ENCODE peak calls at places on chromosomes 5 and 9, in eight cellular contexts. One of them, this sample, is unnamed.

GRCh38 chr5:66596791-66597757 is 881 bp downstream of the MAST4 start:
- DNase-seq in heart right ventricle: peak; percentile 67
- DNase-seq in GM12864: no peak
- DNase-seq in lower leg skin: no peak
- DNase-seq in foreskin fibroblast: peak; percentile 54
- DNase-seq in hepatocyte: peak; percentile 44
- DNase-seq in IMR-90: no peak
- DNase-seq in fibroblast of the aortic adventitia: peak; percentile 9
- DNase-seq in this sample: peak; percentile 47

GRCh38 chr5:169875091-169875727 is 105.1 kb downstream of the INSYN2B start:
- DNase-seq in foreskin fibroblast: peak; percentile 86
- DNase-seq in fibroblast of the aortic adventitia: peak; percentile 63
- DNase-seq in GM12864: no peak
- DNase-seq in lower leg skin: peak; percentile 49
- DNase-seq in IMR-90: peak; percentile 23
- DNase-seq in heart right ventricle: no peak
- DNase-seq in hepatocyte: peak; percentile 9
- DNase-seq in this sample: peak; percentile 72

GRCh38 chr5:173453167-173453566 is 125.0 kb upstream of the STC2 start:
- DNase-seq in IMR-90: peak; percentile 61
- DNase-seq in fibroblast of the aortic adventitia: no peak
- DNase-seq in hepatocyte: no peak
- DNase-seq in lower leg skin: no peak
- DNase-seq in heart right ventricle: no peak
- DNase-seq in foreskin fibroblast: peak; percentile 30
- DNase-seq in GM12864: no peak
- DNase-seq in this sample: no peak

GRCh38 chr9:1018121-1018520 is 32.0 kb upstream of the DMRT2 start:
- DNase-seq in hepatocyte: no peak
- DNase-seq in heart right ventricle: no peak
- DNase-seq in IMR-90: no peak
- DNase-seq in lower leg skin: no peak
- DNase-seq in fibroblast of the aortic adventitia: peak; percentile 7
- DNase-seq in GM12864: no peak
- DNase-seq in foreskin fibroblast: peak; percentile 26
- DNase-seq in this sample: no peak

GRCh38 chr5:53783624-53784228 is 223.3 kb downstream of the NDUFS4 start:
- DNase-seq in lower leg skin: no peak
- DNase-seq in IMR-90: no peak
- DNase-seq in heart right ventricle: no peak
- DNase-seq in foreskin fibroblast: no peak
- DNase-seq in hepatocyte: no peak
- DNase-seq in fibroblast of the aortic adventitia: no peak
- DNase-seq in GM12864: no peak
- DNase-seq in this sample: no peak

GRCh38 chr5:100667021-100667671 is 132.0 kb downstream of the FAM174A start:
- DNase-seq in hepatocyte: no peak
- DNase-seq in heart right ventricle: no peak
- DNase-seq in foreskin fibroblast: peak; percentile 41
- DNase-seq in IMR-90: peak; percentile 43
- DNase-seq in GM12864: peak; percentile 19
- DNase-seq in fibroblast of the aortic adventitia: peak; percentile 66
- DNase-seq in lower leg skin: no peak
- DNase-seq in this sample: peak; percentile 67

GRCh38 chr9:136170291-136170901 is 34.5 kb downstream of the LHX3 start:
- DNase-seq in lower leg skin: no peak
- DNase-seq in foreskin fibroblast: peak; percentile 46
- DNase-seq in IMR-90: no peak
- DNase-seq in fibroblast of the aortic adventitia: peak; percentile 8
- DNase-seq in heart right ventricle: peak; percentile 34
- DNase-seq in GM12864: no peak
- DNase-seq in hepatocyte: peak; percentile 54
- DNase-seq in this sample: peak; percentile 12

GRCh38 chr5:1500411-1501091 is 23.2 kb downstream of the LPCAT1 start:
- DNase-seq in heart right ventricle: peak; percentile 85
- DNase-seq in GM12864: no peak
- DNase-seq in hepatocyte: no peak
- DNase-seq in fibroblast of the aortic adventitia: peak; percentile 82
- DNase-seq in lower leg skin: no peak
- DNase-seq in IMR-90: no peak
- DNase-seq in foreskin fibroblast: no peak
- DNase-seq in this sample: peak; percentile 30

GRCh38 chr5:137453476-137454080 is 45.5 kb downstream of the SPOCK1 start:
- DNase-seq in GM12864: no peak
- DNase-seq in fibroblast of the aortic adventitia: peak; percentile 77
- DNase-seq in hepatocyte: peak; percentile 78
- DNase-seq in IMR-90: peak; percentile 51
- DNase-seq in heart right ventricle: no peak
- DNase-seq in lower leg skin: no peak
- DNase-seq in foreskin fibroblast: peak; percentile 78
- DNase-seq in this sample: peak; percentile 44

GRCh38 chr5:151298063-151298462 is 5.5 kb downstream of the SLC36A3 start:
- DNase-seq in heart right ventricle: no peak
- DNase-seq in hepatocyte: peak; percentile 60
- DNase-seq in GM12864: no peak
- DNase-seq in IMR-90: peak; percentile 50
- DNase-seq in fibroblast of the aortic adventitia: peak; percentile 41
- DNase-seq in foreskin fibroblast: peak; percentile 58
- DNase-seq in lower leg skin: no peak
- DNase-seq in this sample: no peak

GRCh38 chr9:28073278-28073677 is 500.0 kb upstream of the C9orf72 start:
- DNase-seq in foreskin fibroblast: peak; percentile 34
- DNase-seq in IMR-90: peak; percentile 36
- DNase-seq in fibroblast of the aortic adventitia: peak; percentile 11
- DNase-seq in heart right ventricle: no peak
- DNase-seq in hepatocyte: peak; percentile 78
- DNase-seq in lower leg skin: no peak
- DNase-seq in GM12864: no peak
- DNase-seq in this sample: peak; percentile 60

GRCh38 chr9:114909657-114910056 is 20.7 kb downstream of the TNFSF8 start:
- DNase-seq in lower leg skin: no peak
- DNase-seq in heart right ventricle: no peak
- DNase-seq in GM12864: no peak
- DNase-seq in foreskin fibroblast: no peak
- DNase-seq in IMR-90: no peak
- DNase-seq in hepatocyte: no peak
- DNase-seq in fibroblast of the aortic adventitia: no peak
- DNase-seq in this sample: no peak

GRCh38 chr9:114913217-114913616 is 17.2 kb downstream of the TNFSF8 start:
- DNase-seq in hepatocyte: no peak
- DNase-seq in heart right ventricle: no peak
- DNase-seq in foreskin fibroblast: no peak
- DNase-seq in lower leg skin: no peak
- DNase-seq in IMR-90: no peak
- DNase-seq in fibroblast of the aortic adventitia: no peak
- DNase-seq in GM12864: no peak
- DNase-seq in this sample: no peak

GRCh38 chr9:114911167-114911821 is 19.1 kb downstream of the TNFSF8 start:
- DNase-seq in hepatocyte: peak; percentile 68
- DNase-seq in fibroblast of the aortic adventitia: peak; percentile 65
- DNase-seq in IMR-90: peak; percentile 51
- DNase-seq in lower leg skin: no peak
- DNase-seq in foreskin fibroblast: peak; percentile 75
- DNase-seq in heart right ventricle: no peak
- DNase-seq in GM12864: no peak
- DNase-seq in this sample: peak; percentile 35

GRCh38 chr9:114910541-114910940 is 19.9 kb downstream of the TNFSF8 start:
- DNase-seq in lower leg skin: no peak
- DNase-seq in GM12864: no peak
- DNase-seq in fibroblast of the aortic adventitia: no peak
- DNase-seq in foreskin fibroblast: peak; percentile 51
- DNase-seq in IMR-90: no peak
- DNase-seq in heart right ventricle: no peak
- DNase-seq in hepatocyte: no peak
- DNase-seq in this sample: no peak

DNA sequence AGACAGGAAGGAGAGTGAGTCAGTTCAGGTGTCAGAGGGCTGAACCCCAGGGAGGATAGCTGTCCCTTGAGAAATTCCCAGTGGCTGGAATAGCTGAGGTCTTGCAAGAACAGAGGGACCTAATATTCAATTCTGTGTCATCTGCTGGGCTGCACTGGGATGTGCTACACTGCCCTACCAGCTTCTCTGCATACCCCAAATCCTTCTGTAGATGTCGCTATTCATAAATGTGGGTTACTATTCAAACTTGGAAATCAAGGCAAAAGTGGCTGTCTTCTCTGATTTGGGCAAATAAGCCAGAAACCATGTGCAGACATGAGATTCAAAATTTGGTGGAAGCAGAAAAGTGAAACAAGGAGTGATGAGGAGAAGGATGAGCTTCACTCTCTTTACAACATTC is 16.3 kb downstream of the TNFSF8 start:
- DNase-seq in heart right ventricle: no peak
- DNase-seq in hepatocyte: no peak
- DNase-seq in fibroblast of the aortic adventitia: peak; percentile 21
- DNase-seq in foreskin fibroblast: no peak
- DNase-seq in lower leg skin: no peak
- DNase-seq in IMR-90: peak; percentile 7
- DNase-seq in GM12864: no peak
- DNase-seq in this sample: no peak
- TF ChIP-seq CTCF in heart right ventricle: peak; percentile 12
- TF ChIP-seq CTCF in hepatocyte: peak; percentile 26
- TF ChIP-seq CTCF in fibroblast of the aortic adventitia: peak; percentile 39
- TF ChIP-seq CTCF in foreskin fibroblast: peak; percentile 17
- TF ChIP-seq CTCF in lower leg skin: no peak
- TF ChIP-seq CTCF in IMR-90: peak; percentile 28
- TF ChIP-seq CTCF in GM12864: peak; percentile 26
- TF ChIP-seq CTCF in this sample: peak; percentile 20

DNA sequence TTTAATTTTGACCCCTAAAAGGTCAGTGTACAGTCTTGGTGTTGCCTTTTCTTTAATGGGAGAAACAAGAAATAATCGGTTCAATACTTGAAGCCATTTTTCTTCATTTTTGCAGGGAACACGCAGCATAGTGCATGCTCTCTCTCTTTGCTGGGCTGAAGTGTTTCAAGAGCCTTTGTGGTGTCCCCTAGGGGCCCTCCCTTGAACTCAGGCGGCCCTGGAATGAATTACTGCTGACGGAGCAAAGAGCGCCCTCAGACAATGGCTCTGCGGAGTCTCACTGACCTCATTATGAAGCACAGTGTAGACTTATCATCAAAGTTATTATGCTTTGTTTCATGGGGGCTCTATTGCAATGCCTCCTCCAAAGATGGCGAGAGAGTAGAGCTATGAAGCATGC is 64.9 kb upstream of the ADCY2 start:
- DNase-seq in lower leg skin: no peak
- DNase-seq in foreskin fibroblast: no peak
- DNase-seq in heart right ventricle: no peak
- DNase-seq in fibroblast of the aortic adventitia: peak; percentile 9
- DNase-seq in hepatocyte: no peak
- DNase-seq in GM12864: no peak
- DNase-seq in IMR-90: no peak
- DNase-seq in this sample: no peak
- H3K4me3 ChIP-seq in lower leg skin: no peak overlapping the region
- H3K4me3 ChIP-seq in foreskin fibroblast: no peak overlapping the region
- H3K4me3 ChIP-seq in heart right ventricle: no peak overlapping the region
- H3K4me3 ChIP-seq in fibroblast of the aortic adventitia: no peak overlapping the region
- H3K4me3 ChIP-seq in hepatocyte: no peak overlapping the region
- H3K4me3 ChIP-seq in GM12864: no peak overlapping the region
- H3K4me3 ChIP-seq in IMR-90: no peak overlapping the region
- H3K4me3 ChIP-seq in this sample: no peak overlapping the region

GRCh38 chr9:116468369-116468768 is 218.7 kb upstream of the TRIM32 start:
- DNase-seq in IMR-90: no peak
- DNase-seq in heart right ventricle: no peak
- DNase-seq in hepatocyte: no peak
- DNase-seq in lower leg skin: no peak
- DNase-seq in foreskin fibroblast: no peak
- DNase-seq in fibroblast of the aortic adventitia: no peak
- DNase-seq in GM12864: no peak
- DNase-seq in this sample: no peak

GRCh38 chr9:116467740-116468351 is 219.3 kb upstream of the TRIM32 start:
- DNase-seq in foreskin fibroblast: no peak
- DNase-seq in lower leg skin: no peak
- DNase-seq in fibroblast of the aortic adventitia: no peak
- DNase-seq in GM12864: no peak
- DNase-seq in IMR-90: no peak
- DNase-seq in heart right ventricle: no peak
- DNase-seq in hepatocyte: no peak
- DNase-seq in this sample: no peak

GRCh38 chr9:116466289-116467012 is 220.7 kb upstream of the TRIM32 start:
- DNase-seq in GM12864: no peak
- DNase-seq in foreskin fibroblast: no peak
- DNase-seq in heart right ventricle: no peak
- DNase-seq in lower leg skin: no peak
- DNase-seq in IMR-90: peak; percentile 13
- DNase-seq in hepatocyte: no peak
- DNase-seq in fibroblast of the aortic adventitia: peak; percentile 79
- DNase-seq in this sample: no peak

GRCh38 chr9:116465591-116466288 is 221.4 kb upstream of the TRIM32 start:
- DNase-seq in GM12864: no peak
- DNase-seq in hepatocyte: no peak
- DNase-seq in lower leg skin: no peak
- DNase-seq in IMR-90: no peak
- DNase-seq in foreskin fibroblast: no peak
- DNase-seq in fibroblast of the aortic adventitia: no peak
- DNase-seq in heart right ventricle: no peak
- DNase-seq in this sample: no peak

GRCh38 chr9:116464987-116465571 is 222.0 kb upstream of the TRIM32 start:
- DNase-seq in heart right ventricle: no peak
- DNase-seq in lower leg skin: no peak
- DNase-seq in fibroblast of the aortic adventitia: no peak
- DNase-seq in IMR-90: no peak
- DNase-seq in GM12864: no peak
- DNase-seq in hepatocyte: no peak
- DNase-seq in foreskin fibroblast: no peak
- DNase-seq in this sample: no peak
- TF ChIP-seq CTCF in heart right ventricle: no peak
- TF ChIP-seq CTCF in lower leg skin: no peak
- TF ChIP-seq CTCF in fibroblast of the aortic adventitia: no peak
- TF ChIP-seq CTCF in IMR-90: no peak
- TF ChIP-seq CTCF in GM12864: no peak
- TF ChIP-seq CTCF in hepatocyte: no peak
- TF ChIP-seq CTCF in foreskin fibroblast: no peak
- TF ChIP-seq CTCF in this sample: no peak

DNA sequence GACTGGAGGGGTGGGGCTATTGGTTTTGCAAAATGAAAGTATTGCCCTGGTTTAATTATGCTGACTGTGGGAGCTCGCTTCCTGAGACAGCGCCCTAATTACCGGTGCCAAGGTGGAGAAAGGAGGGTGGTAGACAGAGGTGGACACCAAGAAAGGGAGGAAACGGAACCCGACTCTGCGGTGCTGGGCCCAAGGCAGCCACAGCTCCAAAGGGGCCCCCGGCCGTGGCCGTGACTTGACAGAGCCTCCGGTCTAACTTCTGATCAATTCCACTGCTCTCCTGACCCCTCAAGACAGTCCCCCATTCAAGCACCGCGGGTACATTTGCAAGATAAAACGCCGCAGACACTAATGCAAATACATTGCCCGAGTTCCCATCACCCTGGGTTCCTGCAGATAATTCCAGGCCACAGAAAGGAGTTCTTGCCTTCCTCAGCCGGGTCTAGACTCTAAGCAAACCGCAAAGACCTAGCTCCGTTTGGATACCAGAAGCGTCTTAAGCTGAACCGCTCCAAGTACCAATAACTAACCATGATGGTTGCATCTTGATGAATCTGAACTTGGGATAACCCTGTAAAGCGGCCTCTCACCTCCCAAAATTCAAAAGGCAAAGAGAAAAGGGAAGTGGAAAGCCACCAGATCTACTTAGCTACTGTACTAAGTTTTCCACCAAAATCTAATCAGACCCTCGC is 211.0 kb downstream of the MEF2C start:
- DNase-seq in IMR-90: no peak
- DNase-seq in foreskin fibroblast: no peak
- DNase-seq in GM12864: no peak
- DNase-seq in fibroblast of the aortic adventitia: no peak
- DNase-seq in hepatocyte: no peak
- DNase-seq in lower leg skin: no peak
- DNase-seq in heart right ventricle: no peak
- DNase-seq in this sample: no peak
- H3K4me3 ChIP-seq in IMR-90: no peak overlapping the region
- H3K4me3 ChIP-seq in foreskin fibroblast: no peak overlapping the region
- H3K4me3 ChIP-seq in GM12864: no peak overlapping the region
- H3K4me3 ChIP-seq in fibroblast of the aortic adventitia: no peak overlapping the region
- H3K4me3 ChIP-seq in hepatocyte: no peak overlapping the region
- H3K4me3 ChIP-seq in lower leg skin: no peak overlapping the region
- H3K4me3 ChIP-seq in heart right ventricle: peak overlapping the region; percentile 10
- H3K4me3 ChIP-seq in this sample: no peak overlapping the region